ENCODE peak calls at places on chromosome 10, in eight cellular contexts. U is GM23338, H is transverse colon, G is H1, Q is GM12892, I is SK-N-SH, K is suprapubic skin, A is sigmoid colon. D is an unnamed sample.
A peak's percentile ranks its signal among the peaks of the same experiment; 100 is the strongest.

GRCh38 chr10:31321396-31321941 is 2.5 kb downstream of the ZEB1 start:
- DNase-seq in G (no peak), U (peak; percentile 3), H (peak; percentile 7), A (no peak), Q (no peak), I (peak; percentile 5), K (no peak), D (no peak)

GRCh38 chr10:123129553-123130271 is 6.1 kb upstream of the HMX3 start:
- DNase-seq in U (no peak), I (no peak), A (no peak), H (no peak), G (no peak), Q (no peak), K (no peak), D (no peak)

GRCh38 chr10:60576130-60577069 is 186.7 kb upstream of the ANK3 start:
- DNase-seq in I (no peak), U (peak; percentile 23), G (no peak), H (no peak), A (no peak), K (no peak), Q (no peak), D (no peak)

GRCh38 chr10:73501651-73502050 is 5.8 kb upstream of the PPP3CB start:
- DNase-seq in K (no peak), U (no peak), A (no peak), H (no peak), G (no peak), Q (no peak), I (no peak), D (no peak)

GRCh38 chr10:47456794-47457527 is 27.0 kb downstream of the ANXA8 start:
- DNase-seq in Q (no peak), U (no peak), G (peak; percentile 35), H (no peak), I (no peak), A (no peak), K (peak; percentile 39), D (no peak)

GRCh38 chr10:60110739-60111138 is 204.4 kb upstream of the CCDC6 start:
- DNase-seq in A (no peak), H (no peak), U (no peak), I (no peak), Q (no peak), G (no peak), K (no peak), D (no peak)

GRCh38 chr10:70978181-70978580 is 89.8 kb upstream of the PCBD1 start:
- DNase-seq in U (no peak), H (no peak), Q (no peak), I (no peak), G (no peak), K (no peak), A (no peak), D (no peak)

GRCh38 chr10:130485958-130486680 is 349.9 kb downstream of the GLRX3 start:
- DNase-seq in A (peak; percentile 43), U (no peak), H (no peak), K (no peak), G (no peak), Q (no peak), I (no peak), D (no peak)

GRCh38 chr10:60524541-60524940 is 134.9 kb upstream of the ANK3 start:
- DNase-seq in A (no peak), G (no peak), Q (no peak), U (no peak), H (no peak), I (no peak), K (no peak), D (no peak)

GRCh38 chr10:25176421-25176968 is 1.7 kb downstream of the GPR158 start:
- DNase-seq in U (peak; percentile 60), H (no peak), Q (no peak), G (no peak), K (no peak), I (peak; percentile 47), A (no peak), D (no peak)

GRCh38 chr10:12396567-12396966 is 47.2 kb downstream of the CAMK1D start:
- DNase-seq in K (no peak), H (no peak), G (peak; percentile 42), Q (no peak), I (no peak), A (no peak), U (no peak), D (no peak)
- TF ChIP-seq POLR2AphosphoS5 in K (no peak), H (no peak), G (no peak), Q (no peak), I (no peak), A (no peak), U (no peak), D (no peak)

GRCh38 chr10:12910835-12911234 is 90.7 kb downstream of the CCDC3 start:
- DNase-seq in U (no peak), A (no peak), G (peak; percentile 8), K (no peak), I (no peak), H (no peak), Q (no peak), D (no peak)
- TF ChIP-seq POLR2AphosphoS5 in U (no peak), A (no peak), G (no peak), K (no peak), I (no peak), H (no peak), Q (no peak), D (no peak)

GRCh38 chr10:124710266-124710881 is 33.8 kb downstream of the FAM53B start:
- DNase-seq in Q (no peak), U (no peak), A (no peak), G (no peak), H (no peak), I (no peak), K (no peak), D (no peak)
- TF ChIP-seq POLR2AphosphoS5 in Q (no peak), U (no peak), A (no peak), G (no peak), H (no peak), I (no peak), K (no peak), D (no peak)

GRCh38 chr10:116771101-116771705 is 28.8 kb upstream of the HSPA12A start:
- DNase-seq in G (no peak), A (peak; percentile 89), U (peak; percentile 12), I (no peak), Q (no peak), H (peak; percentile 32), K (peak; percentile 87), D (no peak)
- TF ChIP-seq POLR2AphosphoS5 in G (no peak), A (no peak), U (no peak), I (no peak), Q (no peak), H (no peak), K (no peak), D (no peak)

DNA sequence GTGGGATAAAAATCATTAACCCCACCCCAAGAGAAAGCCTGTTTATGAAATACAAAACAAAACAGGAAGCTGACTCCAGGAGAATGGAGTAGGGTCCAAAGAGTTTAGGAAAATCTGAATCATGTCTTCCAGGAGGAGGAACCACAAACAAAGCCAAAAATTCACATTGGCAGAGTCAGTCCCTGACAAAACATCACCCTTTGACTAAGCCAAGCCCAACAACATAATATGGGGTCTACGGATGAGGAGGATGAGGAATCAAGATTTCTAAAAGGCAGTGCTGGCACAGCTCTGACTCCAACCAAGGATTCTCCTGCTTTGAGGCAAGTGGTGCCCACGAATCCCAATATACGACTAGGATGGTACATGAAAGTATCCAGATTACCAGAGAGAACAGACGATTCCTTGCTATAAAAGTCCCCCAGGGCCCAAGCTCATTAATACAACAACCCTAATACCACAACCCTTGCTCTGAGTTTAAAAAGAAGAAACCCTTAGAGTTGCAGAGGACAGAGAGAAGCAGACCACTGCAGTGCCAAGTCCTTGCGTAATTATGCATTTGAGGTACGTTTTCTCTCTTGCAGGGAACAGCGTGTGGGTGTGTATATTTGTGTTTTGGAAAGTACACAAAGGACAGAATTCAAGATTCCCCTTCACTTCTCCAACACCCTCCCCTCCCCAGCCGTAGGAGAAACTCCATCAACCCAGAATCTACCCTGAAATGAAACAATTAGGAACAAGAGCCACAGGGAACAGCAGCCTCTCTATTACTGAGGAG is 23.5 kb downstream of the XPNPEP1 start:
- DNase-seq in K (no peak), I (no peak), Q (no peak), U (no peak), A (peak; percentile 87), G (no peak), H (no peak), D (no peak)
- TF ChIP-seq POLR2AphosphoS5 in K (peak; percentile 68), I (no peak), Q (no peak), U (no peak), A (peak; percentile 41), G (no peak), H (peak; percentile 4), D (no peak)

DNA sequence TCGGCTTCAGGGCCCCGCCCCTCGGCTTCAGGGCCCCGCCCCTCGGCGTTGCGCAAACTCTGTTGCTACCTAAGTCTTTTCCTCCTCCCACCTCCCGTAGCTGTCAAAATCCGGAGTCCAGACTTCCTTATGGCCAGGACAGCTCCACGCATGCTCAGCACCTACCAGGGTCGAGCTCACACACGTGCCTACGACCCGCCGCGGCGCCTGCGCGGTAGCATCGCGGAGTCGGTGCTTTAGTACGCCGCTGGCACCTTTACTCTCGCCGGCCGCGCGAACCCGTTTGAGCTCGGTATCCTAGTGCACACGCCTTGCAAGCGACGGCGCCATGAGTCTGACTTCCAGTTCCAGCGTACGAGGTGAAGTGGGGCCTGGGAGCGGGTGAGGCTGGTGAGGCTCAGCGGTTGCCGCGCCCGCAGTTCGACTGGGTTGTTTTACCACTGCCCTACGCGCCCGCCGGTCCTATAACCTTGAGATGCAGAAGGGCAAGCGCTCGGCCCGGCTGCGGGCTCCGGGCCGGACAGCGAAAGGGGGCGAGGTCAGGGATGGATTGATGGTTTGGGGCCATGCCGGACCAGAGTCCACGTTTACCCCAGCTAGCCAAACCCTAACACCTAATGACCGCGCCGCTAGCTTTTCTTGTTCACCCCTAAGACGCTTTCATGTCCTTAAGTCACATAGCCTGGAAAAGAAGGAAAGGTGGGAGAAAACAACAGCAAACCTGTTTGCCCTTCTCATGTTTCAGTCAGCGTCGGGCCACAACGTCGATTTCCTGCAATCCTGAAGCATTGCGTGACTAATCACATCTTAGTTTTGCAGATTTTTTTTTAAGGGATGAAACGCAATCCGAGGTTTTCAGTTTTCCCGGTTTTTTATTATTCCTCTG is at the start of gene CISD1:
- DNase-seq in K (peak; percentile 97), I (peak; percentile 96), G (peak; percentile 97), Q (peak; percentile 80), A (peak; percentile 99), H (peak; percentile 97), U (peak; percentile 99), D (peak; percentile 77)
- TF ChIP-seq POLR2AphosphoS5 in K (peak; percentile 48), I (peak; percentile 55), G (peak; percentile 86), Q (peak; percentile 86), A (peak; percentile 98), H (peak; percentile 95), U (peak; percentile 93), D (peak; percentile 82)

D was measured in GM12891.